ENCODE peak calls at places on chromosome 4, in four cellular contexts. One of them, this sample, is unnamed.

GRCh38 chr4:55663145-55663544 is 27.0 kb upstream of the NMU start:
- DNase-seq in K562: no peak
- DNase-seq in GM12878: no peak
- DNase-seq in HepG2: no peak
- DNase-seq in this sample: no peak

GRCh38 chr4:82785248-82786003 is 13.2 kb downstream of the SCD5 start:
- DNase-seq in K562: peak
- DNase-seq in GM12878: no peak
- DNase-seq in HepG2: peak
- DNase-seq in this sample: no peak

GRCh38 chr4:173591760-173592159 is 61.7 kb upstream of the HAND2 start:
- DNase-seq in K562: no peak
- DNase-seq in GM12878: no peak
- DNase-seq in HepG2: no peak
- DNase-seq in this sample: no peak

GRCh38 chr4:36280555-36280954 is 861 bp upstream of the DTHD1 start:
- DNase-seq in K562: no peak
- DNase-seq in GM12878: no peak
- DNase-seq in HepG2: no peak
- DNase-seq in this sample: no peak

GRCh38 chr4:140236649-140237160 is 82.7 kb upstream of the MAML3 start:
- DNase-seq in K562: no peak
- DNase-seq in GM12878: no peak
- DNase-seq in HepG2: no peak
- DNase-seq in this sample: no peak

GRCh38 chr4:25313194-25313895 is 771 bp downstream of the ZCCHC4 start:
- DNase-seq in K562: no peak
- DNase-seq in GM12878: no peak
- DNase-seq in HepG2: peak
- DNase-seq in this sample: peak

GRCh38 chr4:14871676-14872430 is 130.4 kb upstream of the CPEB2 start:
- DNase-seq in K562: peak
- DNase-seq in GM12878: no peak
- DNase-seq in HepG2: peak
- DNase-seq in this sample: peak

GRCh38 chr4:57037982-57038604 is 59.4 kb downstream of the POLR2B start:
- DNase-seq in K562: peak
- DNase-seq in GM12878: no peak
- DNase-seq in HepG2: peak
- DNase-seq in this sample: peak

GRCh38 chr4:166318810-166319525 is 445.9 kb downstream of the TLL1 start:
- DNase-seq in K562: no peak
- DNase-seq in GM12878: no peak
- DNase-seq in HepG2: no peak
- DNase-seq in this sample: no peak

GRCh38 chr4:187811586-187811985 is 184.0 kb upstream of the ZFP42 start:
- DNase-seq in K562: no peak
- DNase-seq in GM12878: no peak
- DNase-seq in HepG2: no peak
- DNase-seq in this sample: no peak

GRCh38 chr4:187814737-187815465 is 180.7 kb upstream of the ZFP42 start:
- DNase-seq in K562: no peak
- DNase-seq in GM12878: no peak
- DNase-seq in HepG2: no peak
- DNase-seq in this sample: no peak
- TF ChIP-seq FOXK2 in K562: no peak
- TF ChIP-seq FOXK2 in GM12878: no peak
- TF ChIP-seq FOXK2 in HepG2: no peak
- TF ChIP-seq FOXK2 in this sample: no peak

DNA sequence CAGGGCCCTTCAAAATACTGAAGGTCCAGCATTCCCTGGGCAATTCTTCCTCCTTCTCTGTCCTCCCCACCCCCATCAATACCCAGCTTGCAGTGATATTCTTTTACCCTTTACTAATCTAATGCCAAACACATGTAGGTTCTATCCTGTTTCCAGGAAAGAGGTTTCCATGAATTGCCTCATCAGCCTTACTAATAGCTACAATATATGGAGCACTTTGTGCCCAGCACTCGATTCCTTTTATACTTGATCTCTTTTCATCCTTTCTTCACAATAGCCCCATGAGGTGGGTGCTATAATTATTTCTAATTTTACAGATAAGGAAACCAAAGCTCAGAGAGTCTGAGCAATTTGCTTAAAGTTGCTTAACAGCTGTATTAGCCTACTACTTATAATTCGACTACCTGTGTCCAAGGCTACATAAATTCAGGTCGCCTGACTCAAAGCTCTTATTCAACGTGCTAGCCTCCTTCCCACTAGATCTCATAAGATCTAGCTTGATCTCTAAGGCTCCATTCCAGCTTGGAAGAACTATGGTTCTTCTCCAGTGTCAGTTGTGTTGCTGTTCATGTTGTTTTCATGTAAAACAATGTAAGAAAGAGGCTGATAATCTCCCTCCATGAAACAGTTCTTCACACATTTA is 229.6 kb upstream of the PGRMC2 start:
- DNase-seq in K562: peak
- DNase-seq in GM12878: no peak
- DNase-seq in HepG2: no peak
- DNase-seq in this sample: no peak
- TF ChIP-seq TARDBP in K562: no peak
- TF ChIP-seq TARDBP in GM12878: no peak
- TF ChIP-seq TARDBP in HepG2: no peak
- TF ChIP-seq TARDBP in this sample: no peak

GRCh38 chr4:19429684-19430083 is 822.0 kb upstream of the SLIT2 start:
- DNase-seq in K562: no peak
- DNase-seq in GM12878: no peak
- DNase-seq in HepG2: no peak
- DNase-seq in this sample: no peak
- TF ChIP-seq FOXK2 in K562: no peak
- TF ChIP-seq FOXK2 in GM12878: no peak
- TF ChIP-seq FOXK2 in HepG2: no peak
- TF ChIP-seq FOXK2 in this sample: no peak

GRCh38 chr4:26489101-26489669 is 1.1 kb downstream of the CCKAR start:
- DNase-seq in K562: no peak
- DNase-seq in GM12878: no peak
- DNase-seq in HepG2: no peak
- DNase-seq in this sample: no peak
- TF ChIP-seq TARDBP in K562: no peak
- TF ChIP-seq TARDBP in GM12878: no peak
- TF ChIP-seq TARDBP in HepG2: no peak
- TF ChIP-seq TARDBP in this sample: no peak